ENCODE peak calls at places on chromosome 1, in ten cellular contexts. G is suprapubic skin, D is body of pancreas, S is sigmoid colon, P is H1, T is stomach, B is A549, R is K562, N is tibial nerve, A is esophagus squamous epithelium. F is an unnamed sample.

GRCh38 chr1:74586253-74586897 is 74.0 kb upstream of the LRRC53 start:
- DNase-seq in G (no peak), D (no peak), S (no peak), P (no peak), T (no peak), B (no peak), R (no peak), N (no peak), A (no peak), F (no peak)

GRCh38 chr1:26234644-26235384 is 814 bp downstream of the CEP85 start:
- DNase-seq in G (no peak), D (peak), S (no peak), P (no peak), T (no peak), B (peak), R (peak), N (peak), A (no peak), F (no peak)

GRCh38 chr1:65449214-65449823 is 28.9 kb downstream of the LEPR start:
- DNase-seq in G (no peak), D (peak), S (no peak), P (no peak), T (no peak), B (no peak), R (no peak), N (no peak), A (no peak), F (no peak)

GRCh38 chr1:21378705-21379494 is 61.0 kb upstream of the NBPF3 start:
- DNase-seq in G (no peak), D (peak), S (no peak), P (no peak), T (peak), B (peak), R (peak), N (no peak), A (no peak), F (no peak)

GRCh38 chr1:1033009-1033587 is 13.2 kb downstream of the AGRN start:
- DNase-seq in G (peak), D (peak), S (peak), P (peak), T (peak), B (peak), R (peak), N (no peak), A (peak), F (no peak)

GRCh38 chr1:2583871-2584341 is 2.7 kb upstream of the PRXL2B start:
- DNase-seq in G (no peak), D (peak), S (no peak), P (no peak), T (no peak), B (peak), R (no peak), N (no peak), A (no peak), F (no peak)

GRCh38 chr1:66927528-66927927 is 2.7 kb downstream of the MIER1 start:
- DNase-seq in G (no peak), D (no peak), S (no peak), P (no peak), T (no peak), B (no peak), R (no peak), N (no peak), A (no peak), F (no peak)

GRCh38 chr1:34970220-34970735 is 14.9 kb downstream of the TMEM35B start:
- DNase-seq in G (no peak), D (no peak), S (no peak), P (no peak), T (no peak), B (no peak), R (no peak), N (no peak), A (no peak), F (no peak)

GRCh38 chr1:225454733-225455132 is 26.9 kb upstream of the LBR start:
- DNase-seq in G (peak), D (peak), S (peak), P (no peak), T (peak), B (peak), R (peak), N (no peak), A (no peak), F (no peak)

GRCh38 chr1:21638531-21639341 is 30.4 kb downstream of the RAP1GAP start:
- DNase-seq in G (no peak), D (peak), S (no peak), P (no peak), T (peak), B (peak), R (peak), N (no peak), A (no peak), F (no peak)

GRCh38 chr1:191752342-191752741 is 405.9 kb upstream of the RGS18 start:
- DNase-seq in G (no peak), D (no peak), S (no peak), P (no peak), T (no peak), B (peak), R (no peak), N (no peak), A (no peak), F (no peak)

GRCh38 chr1:54604572-54605370 is 18.6 kb downstream of the FAM151A start:
- DNase-seq in G (peak), D (no peak), S (peak), P (no peak), T (no peak), B (no peak), R (no peak), N (no peak), A (no peak), F (no peak)

GRCh38 chr1:14083277-14083676 is 383.3 kb downstream of the PRDM2 start:
- DNase-seq in G (no peak), D (no peak), S (no peak), P (no peak), T (no peak), B (no peak), R (no peak), N (no peak), A (no peak), F (no peak)

GRCh38 chr1:235866207-235866912 is at the start of gene LYST:
- DNase-seq in G (peak), D (peak), S (peak), P (no peak), T (peak), B (peak), R (peak), N (peak), A (no peak), F (no peak)

GRCh38 chr1:201255470-201256362 is 27.6 kb upstream of the PKP1 start:
- DNase-seq in G (no peak), D (no peak), S (no peak), P (no peak), T (no peak), B (no peak), R (no peak), N (no peak), A (no peak), F (no peak)

GRCh38 chr1:206476591-206476990 is 6.3 kb downstream of the IKBKE start:
- DNase-seq in G (no peak), D (no peak), S (no peak), P (no peak), T (no peak), B (no peak), R (no peak), N (no peak), A (no peak), F (no peak)

GRCh38 chr1:115218696-115219095 is 119.4 kb downstream of the NGF start:
- DNase-seq in G (no peak), D (no peak), S (no peak), P (no peak), T (no peak), B (no peak), R (no peak), N (no peak), A (no peak), F (no peak)
- TF ChIP-seq POLR2A in G (no peak), D (no peak), S (no peak), P (no peak), T (no peak), B (no peak), R (no peak), N (no peak), A (no peak), F (no peak)

GRCh38 chr1:39395357-39395831 is 96.0 kb upstream of the BMP8A start:
- DNase-seq in G (no peak), D (no peak), S (no peak), P (no peak), T (no peak), B (peak), R (no peak), N (no peak), A (no peak), F (no peak)
- TF ChIP-seq POLR2A in G (no peak), D (peak), S (no peak), P (no peak), T (no peak), B (no peak), R (no peak), N (no peak), A (no peak), F (no peak)

GRCh38 chr1:116785006-116785405 is 30.8 kb downstream of the CD2 start:
- DNase-seq in G (no peak), D (no peak), S (no peak), P (peak), T (no peak), B (no peak), R (no peak), N (no peak), A (no peak), F (no peak)
- TF ChIP-seq POLR2A in G (no peak), D (no peak), S (no peak), P (no peak), T (no peak), B (no peak), R (no peak), N (no peak), A (no peak), F (no peak)

GRCh38 chr1:166838766-166839599 is at the start of gene POGK:
- DNase-seq in G (peak), D (peak), S (peak), P (peak), T (peak), B (peak), R (peak), N (peak), A (peak), F (no peak)
- TF ChIP-seq POLR2A in G (peak), D (peak), S (peak), P (peak), T (peak), B (peak), R (peak), N (peak), A (peak), F (no peak)

GRCh38 chr1:12080156-12080555 is 17.1 kb downstream of the TNFRSF8 start:
- DNase-seq in G (no peak), D (no peak), S (no peak), P (no peak), T (no peak), B (no peak), R (no peak), N (no peak), A (no peak), F (no peak)

GRCh38 chr1:12078575-12078937 is 15.5 kb downstream of the TNFRSF8 start:
- DNase-seq in G (no peak), D (no peak), S (no peak), P (no peak), T (no peak), B (no peak), R (no peak), N (no peak), A (no peak), F (no peak)

GRCh38 chr1:12080773-12081556 is 17.9 kb downstream of the TNFRSF8 start:
- DNase-seq in G (no peak), D (no peak), S (no peak), P (no peak), T (no peak), B (no peak), R (no peak), N (no peak), A (no peak), F (no peak)

GRCh38 chr1:12081648-12082396 is 18.7 kb downstream of the TNFRSF8 start:
- DNase-seq in G (no peak), D (no peak), S (no peak), P (no peak), T (no peak), B (no peak), R (peak), N (no peak), A (no peak), F (no peak)

DNA sequence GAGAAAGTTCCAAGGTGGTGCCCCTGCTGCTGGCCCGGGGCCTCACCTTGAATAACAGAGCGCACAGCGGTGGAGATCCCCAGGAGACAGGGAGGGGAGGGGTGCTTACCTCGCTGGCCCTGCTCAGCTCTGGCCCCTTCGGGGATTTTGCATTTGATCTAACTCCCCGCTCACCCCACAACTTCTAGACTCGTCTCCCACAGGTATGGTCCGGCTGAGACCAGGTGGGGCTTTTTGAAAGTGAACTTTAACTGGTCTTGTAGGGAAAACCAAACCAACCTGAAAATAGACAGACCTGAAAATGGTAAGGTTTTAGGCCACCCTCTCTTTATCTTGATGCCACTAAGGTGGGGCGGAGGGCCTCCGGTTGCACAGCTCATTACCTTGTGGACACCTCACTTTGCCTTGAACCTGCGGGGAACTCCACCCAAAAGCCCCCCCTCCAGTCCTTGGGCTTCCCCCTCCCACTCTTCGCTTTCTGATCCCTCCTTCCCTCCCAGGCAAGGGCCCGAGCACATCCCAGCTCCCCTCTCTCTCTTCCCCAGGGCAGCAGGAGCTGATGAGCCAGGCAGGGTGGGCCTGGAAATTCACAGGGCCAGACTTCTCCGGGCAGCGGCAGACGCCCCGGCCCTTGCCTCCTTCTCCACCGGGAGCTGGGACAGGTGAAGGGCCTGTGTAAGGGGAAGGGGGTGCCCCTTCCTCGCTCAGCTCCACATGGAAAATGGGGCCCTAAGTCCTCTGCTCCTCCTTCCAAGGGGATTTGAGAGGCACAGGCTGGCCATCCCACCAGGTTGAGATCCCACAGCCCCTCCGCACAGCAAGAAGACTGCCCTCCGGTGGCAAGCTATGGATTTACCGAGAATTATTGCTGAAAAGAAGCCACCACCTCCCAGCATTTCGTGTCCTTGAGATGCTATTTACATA is 16.1 kb downstream of the TNFRSF8 start:
- DNase-seq in G (no peak), D (peak), S (no peak), P (peak), T (no peak), B (peak), R (peak), N (peak), A (peak), F (no peak)
- TF ChIP-seq POLR2A in G (no peak), D (no peak), S (no peak), P (peak), T (no peak), B (no peak), R (no peak), N (no peak), A (no peak), F (no peak)

GRCh38 chr1:46718727-46719622 is at the start of gene EFCAB14:
- DNase-seq in G (peak), D (peak), S (peak), P (peak), T (peak), B (peak), R (peak), N (peak), A (peak), F (peak)
- TF ChIP-seq POLR2A in G (peak), D (peak), S (no peak), P (peak), T (peak), B (no peak), R (peak), N (peak), A (peak), F (peak)

DNA sequence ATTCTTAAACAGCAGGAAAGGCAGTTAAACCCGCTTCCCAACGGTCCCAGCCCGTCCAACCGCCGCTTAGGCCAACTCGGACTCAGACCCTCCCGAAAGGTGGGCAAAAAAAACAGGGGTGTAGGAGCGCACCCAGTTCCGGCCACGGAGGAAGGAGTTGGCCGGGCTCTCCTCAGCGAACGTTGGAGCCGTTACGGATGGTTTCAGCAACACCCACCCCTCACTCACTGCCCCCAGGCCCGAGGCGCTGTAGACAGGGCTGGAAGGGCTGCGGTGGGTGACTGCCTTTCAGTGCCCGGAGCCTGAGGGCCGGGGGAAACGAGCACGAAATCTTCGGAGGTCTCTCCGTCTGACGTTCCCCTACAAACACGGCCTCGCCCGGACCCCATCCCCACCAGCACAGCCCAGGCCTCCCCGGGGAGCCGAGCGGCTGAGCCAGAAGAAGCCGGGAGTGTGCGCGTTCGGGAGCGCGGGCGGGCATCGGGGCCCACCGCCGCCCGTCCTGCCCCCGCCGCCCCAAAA is 1.3 kb downstream of the KDM5B start:
- DNase-seq in G (no peak), D (peak), S (no peak), P (peak), T (no peak), B (peak), R (peak), N (no peak), A (no peak), F (no peak)
- TF ChIP-seq POLR2A in G (no peak), D (no peak), S (no peak), P (no peak), T (no peak), B (no peak), R (peak), N (no peak), A (no peak), F (no peak)

F was measured in vagina.